ENCODE peak calls at places on chromosomes 2 and 18, in six cellular contexts. C is mammary epithelial cell; N is transverse colon; O is GM23338; E is CD8-positive, alpha-beta T cell; K is upper lobe of right lung. R is an unnamed sample.

GRCh38 chr18:48356151-48356745 is 52.9 kb downstream of the ZBTB7C start:
- DNase-seq in E (no peak), K (no peak), N (no peak), C (no peak), O (no peak), R (no peak)

GRCh38 chr2:236744316-236745105 is 174.9 kb downstream of the ACKR3 start:
- DNase-seq in K (no peak), O (no peak), E (no peak), C (peak), N (no peak), R (no peak)

GRCh38 chr2:216777637-216778273 is 82.1 kb downstream of the TNP1 start:
- DNase-seq in N (no peak), K (no peak), O (peak), E (no peak), C (peak), R (no peak)

GRCh38 chr2:120204945-120205670 is 18.1 kb downstream of the TMEM185B start:
- DNase-seq in C (no peak), K (no peak), O (no peak), E (no peak), N (no peak), R (no peak)

GRCh38 chr2:136058262-136058661 is 59.7 kb downstream of the CXCR4 start:
- DNase-seq in E (no peak), K (no peak), N (no peak), O (peak), C (no peak), R (no peak)

GRCh38 chr2:52676056-52676455 is 1091.5 kb upstream of the CHAC2 start:
- DNase-seq in E (no peak), N (no peak), K (no peak), C (no peak), O (no peak), R (no peak)

GRCh38 chr2:200744252-200744651 is 67.5 kb upstream of the BZW1 start:
- DNase-seq in E (no peak), N (no peak), O (no peak), C (no peak), K (no peak), R (no peak)

GRCh38 chr2:144914113-144914512 is 394.2 kb upstream of the ZEB2 start:
- DNase-seq in O (no peak), C (no peak), K (no peak), N (no peak), E (no peak), R (no peak)

GRCh38 chr18:68679531-68679930 is 35.4 kb downstream of the TMX3 start:
- DNase-seq in O (no peak), K (no peak), E (no peak), C (no peak), N (no peak), R (no peak)

GRCh38 chr2:201984800-201985525 is 48.7 kb upstream of the FZD7 start:
- DNase-seq in N (peak), O (peak), K (no peak), E (no peak), C (peak), R (peak)

GRCh38 chr2:63841254-63842022 is at the start of gene UGP2:
- DNase-seq in C (peak), E (peak), O (peak), K (peak), N (peak), R (peak)

GRCh38 chr2:238397381-238397780 is 29.3 kb upstream of the ASB1 start:
- DNase-seq in O (no peak), C (no peak), N (no peak), K (no peak), E (no peak), R (no peak)

GRCh38 chr18:74791501-74792188 is 194.0 kb downstream of the ZNF407 start:
- DNase-seq in C (no peak), E (no peak), O (no peak), N (no peak), K (no peak), R (no peak)

GRCh38 chr2:104965900-104966299 is 72.0 kb upstream of the MRPS9 start:
- DNase-seq in N (no peak), C (no peak), K (no peak), E (no peak), O (peak), R (no peak)

GRCh38 chr2:20350105-20350712 is 435 bp downstream of the PUM2 start:
- DNase-seq in E (peak), K (peak), O (peak), C (peak), N (peak), R (peak)

GRCh38 chr2:69572640-69573039 is 70.9 kb downstream of the AAK1 start:
- DNase-seq in N (no peak), C (peak), E (no peak), O (no peak), K (peak), R (no peak)

GRCh38 chr2:43041167-43041566 is 185.2 kb downstream of the ZFP36L2 start:
- DNase-seq in N (no peak), K (peak), C (no peak), O (no peak), E (no peak), R (no peak)

GRCh38 chr2:217011576-217011975 is 151.7 kb upstream of the TNP1 start:
- DNase-seq in E (no peak), O (no peak), N (no peak), C (no peak), K (no peak), R (no peak)

GRCh38 chr2:162885281-162886070 is 46.9 kb upstream of the KCNH7 start:
- DNase-seq in N (no peak), C (no peak), K (no peak), O (no peak), E (no peak), R (no peak)

GRCh38 chr2:241091734-241092445 is 10.2 kb downstream of the MTERF4 start:
- DNase-seq in O (no peak), C (no peak), K (no peak), N (no peak), E (no peak), R (no peak)

GRCh38 chr2:160109939-160110673 is 47.7 kb upstream of the PLA2R1 start:
- DNase-seq in C (peak), E (peak), N (peak), O (peak), K (no peak), R (peak)

GRCh38 chr2:67526283-67526682 is 129.2 kb downstream of the ETAA1 start:
- DNase-seq in K (no peak), O (no peak), C (peak), N (no peak), E (no peak), R (no peak)

GRCh38 chr2:150167711-150168110 is 319.8 kb downstream of the RND3 start:
- DNase-seq in E (no peak), C (peak), O (no peak), N (no peak), K (no peak), R (no peak)

GRCh38 chr2:172048195-172048995 is 36.9 kb upstream of the DLX1 start:
- DNase-seq in K (no peak), E (no peak), C (no peak), O (no peak), N (no peak), R (no peak)
- H3K27ac ChIP-seq in K (no peak), E (no peak), C (no peak), O (peak), N (no peak), R (no peak)

GRCh38 chr18:58336605-58337004 is 292.3 kb downstream of the ALPK2 start:
- DNase-seq in E (no peak), K (no peak), N (no peak), O (no peak), C (no peak), R (no peak)

GRCh38 chr18:58338141-58338540 is 290.8 kb downstream of the ALPK2 start:
- DNase-seq in K (no peak), E (no peak), C (no peak), O (no peak), N (no peak), R (no peak)

GRCh38 chr18:58337688-58338087 is 291.2 kb downstream of the ALPK2 start:
- DNase-seq in K (no peak), N (no peak), E (no peak), O (no peak), C (no peak), R (peak)

GRCh38 chr18:58337285-58337684 is 291.6 kb downstream of the ALPK2 start:
- DNase-seq in K (no peak), N (no peak), C (no peak), E (no peak), O (no peak), R (no peak)

DNA sequence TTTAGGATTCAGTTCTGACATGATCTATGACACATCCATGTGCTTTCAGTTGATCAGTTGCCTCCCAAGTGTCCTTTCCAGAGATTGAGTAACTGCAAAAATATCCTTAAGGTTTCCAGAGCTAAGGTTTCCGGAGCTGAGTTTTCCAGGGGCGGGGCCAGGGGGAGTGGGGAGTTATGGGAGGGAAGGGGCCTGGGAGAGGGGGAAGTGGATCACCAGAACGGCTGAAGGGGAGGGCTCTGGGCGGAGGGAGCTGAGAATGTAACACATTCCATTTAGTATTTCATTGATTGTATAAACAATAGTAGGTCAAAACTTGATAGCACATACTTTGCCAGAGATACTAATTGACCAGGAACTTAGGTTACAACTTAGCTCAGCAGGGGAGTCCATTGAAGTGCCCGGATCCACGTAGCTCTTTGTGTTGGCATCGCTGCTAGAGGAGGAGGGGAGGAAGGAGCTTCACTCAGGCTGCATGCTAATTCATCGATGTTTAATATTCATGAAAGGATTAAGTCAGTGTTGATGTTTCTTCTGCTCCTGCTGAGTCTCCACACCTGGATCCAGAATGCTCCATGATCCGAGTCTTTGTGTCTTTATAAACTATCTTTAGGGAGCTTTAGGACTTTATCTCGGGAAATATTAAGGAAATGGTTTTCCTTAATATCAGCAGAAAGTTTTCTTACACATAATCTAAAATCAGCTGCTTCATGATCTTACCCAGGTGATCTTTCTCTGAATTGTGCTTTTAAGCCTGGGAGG is 289.7 kb downstream of the ALPK2 start:
- DNase-seq in C (no peak), O (peak), K (no peak), E (no peak), N (no peak), R (no peak)
- H3K27ac ChIP-seq in C (no peak), O (peak), K (no peak), E (no peak), N (no peak), R (no peak)

GRCh38 chr2:84459944-84460429 is 907 bp upstream of the SUCLG1 start:
- DNase-seq in N (no peak), K (no peak), E (no peak), O (peak), C (no peak), R (no peak)
- H3K27ac ChIP-seq in N (peak), K (no peak), E (no peak), O (no peak), C (peak), R (peak)

DNA sequence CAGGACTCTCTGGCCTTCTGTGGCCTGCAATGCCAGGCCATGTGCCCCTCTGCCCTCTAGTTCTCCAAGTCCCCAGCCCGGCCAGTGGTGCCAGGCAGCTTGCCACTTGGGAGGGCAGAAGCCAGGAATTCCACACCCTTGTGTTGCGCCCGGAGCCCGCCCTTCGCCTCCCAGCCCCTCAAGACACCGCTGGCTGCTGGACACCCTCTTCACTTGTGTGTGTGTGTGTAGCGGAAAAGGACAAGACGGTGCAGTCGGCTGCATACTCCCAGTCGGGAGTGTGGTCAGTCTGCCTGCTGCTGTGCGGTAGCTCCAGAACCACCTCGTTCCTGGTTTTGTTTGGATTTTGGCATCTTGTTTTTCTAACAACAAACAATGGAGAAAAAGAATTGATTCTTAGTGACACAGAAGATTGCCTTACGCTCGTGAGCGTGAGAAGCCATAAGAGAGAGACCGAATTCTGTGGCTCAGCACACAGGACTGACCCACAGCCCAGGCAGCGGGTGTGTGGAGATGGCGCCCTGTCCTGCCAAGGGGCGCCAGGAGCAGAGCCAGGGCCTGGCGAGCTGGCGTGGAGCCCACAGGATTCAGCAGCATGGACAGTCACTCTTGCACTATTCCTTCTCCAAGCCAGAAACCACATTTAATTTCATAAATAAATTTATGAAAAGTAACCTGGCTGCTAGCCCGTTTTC is 46.5 kb downstream of the FAM168B start:
- DNase-seq in C (no peak), N (no peak), E (no peak), O (no peak), K (no peak), R (no peak)
- H3K27ac ChIP-seq in C (no peak), N (no peak), E (no peak), O (no peak), K (no peak), R (no peak)

DNA sequence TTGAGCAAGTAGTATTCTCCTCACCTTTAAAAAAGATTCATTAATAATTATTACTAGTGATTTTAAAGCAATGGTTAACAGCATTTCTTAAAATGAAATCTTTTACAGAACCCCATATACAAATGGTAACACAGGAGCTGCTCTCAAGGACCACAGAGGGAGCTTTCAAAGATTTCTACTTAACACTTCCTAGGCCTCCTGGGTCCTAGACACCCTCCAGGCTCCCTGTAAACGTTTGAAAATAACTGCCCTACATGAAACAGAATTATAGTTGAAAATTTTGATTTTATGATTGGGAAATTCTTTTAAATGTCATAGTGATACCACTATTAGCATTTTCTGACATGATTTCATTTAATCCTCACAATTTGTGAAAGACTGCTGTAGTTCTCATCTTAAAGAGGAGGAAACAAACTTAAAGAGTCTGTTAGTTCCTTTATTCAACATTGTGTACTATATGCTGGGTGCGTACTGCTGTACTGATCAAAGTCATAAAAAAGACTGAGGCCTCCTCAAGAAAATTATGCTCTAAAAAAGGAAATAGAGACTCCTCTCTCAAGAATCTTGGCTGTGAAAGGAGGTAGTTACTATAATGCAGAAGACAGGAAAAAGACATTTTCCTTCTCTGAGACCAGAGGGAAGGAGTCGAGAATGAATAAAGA is 10.6 kb downstream of the CUL3 start:
- DNase-seq in K (no peak), E (no peak), C (no peak), N (no peak), O (peak), R (no peak)
- H3K27ac ChIP-seq in K (no peak), E (no peak), C (no peak), N (peak), O (no peak), R (peak)

GRCh38 chr2:76861708-76862107 is 660.5 kb downstream of the LRRTM4 start:
- DNase-seq in O (no peak), N (no peak), K (no peak), E (no peak), C (no peak), R (no peak)

GRCh38 chr2:76867854-76868253 is 654.3 kb downstream of the LRRTM4 start:
- DNase-seq in E (no peak), K (no peak), O (no peak), C (peak), N (no peak), R (no peak)

GRCh38 chr2:76866464-76866863 is 655.7 kb downstream of the LRRTM4 start:
- DNase-seq in K (no peak), N (no peak), C (no peak), E (no peak), O (no peak), R (no peak)

DNA sequence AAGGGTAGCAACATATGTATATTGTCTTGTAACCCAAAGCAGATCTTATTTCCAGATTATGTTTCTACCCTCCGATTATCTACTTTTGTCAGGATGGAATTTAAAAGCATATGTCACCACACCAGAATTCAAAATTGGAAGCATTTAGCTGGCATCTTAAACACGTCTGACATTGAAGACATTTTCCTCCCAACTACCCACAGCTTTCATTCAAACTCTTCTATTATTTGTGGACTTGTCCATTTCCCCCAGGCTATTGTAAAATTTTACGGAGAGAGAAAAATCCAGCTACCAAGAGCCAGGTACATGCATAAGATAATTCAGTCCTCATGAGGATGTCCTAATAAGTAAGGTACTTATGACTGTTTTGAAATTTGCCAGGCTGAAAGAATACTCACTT is 659.3 kb downstream of the LRRTM4 start:
- DNase-seq in E (no peak), C (no peak), O (no peak), K (no peak), N (no peak), R (no peak)
- H3K27ac ChIP-seq in E (no peak), C (no peak), O (no peak), K (no peak), N (no peak), R (no peak)

GRCh38 chr18:76968073-76968472 is 145.7 kb downstream of the ZNF236 start:
- DNase-seq in O (peak), N (no peak), E (no peak), C (no peak), K (no peak), R (no peak)
- H3K27ac ChIP-seq in O (peak), N (no peak), E (no peak), C (no peak), K (no peak), R (no peak)

DNA sequence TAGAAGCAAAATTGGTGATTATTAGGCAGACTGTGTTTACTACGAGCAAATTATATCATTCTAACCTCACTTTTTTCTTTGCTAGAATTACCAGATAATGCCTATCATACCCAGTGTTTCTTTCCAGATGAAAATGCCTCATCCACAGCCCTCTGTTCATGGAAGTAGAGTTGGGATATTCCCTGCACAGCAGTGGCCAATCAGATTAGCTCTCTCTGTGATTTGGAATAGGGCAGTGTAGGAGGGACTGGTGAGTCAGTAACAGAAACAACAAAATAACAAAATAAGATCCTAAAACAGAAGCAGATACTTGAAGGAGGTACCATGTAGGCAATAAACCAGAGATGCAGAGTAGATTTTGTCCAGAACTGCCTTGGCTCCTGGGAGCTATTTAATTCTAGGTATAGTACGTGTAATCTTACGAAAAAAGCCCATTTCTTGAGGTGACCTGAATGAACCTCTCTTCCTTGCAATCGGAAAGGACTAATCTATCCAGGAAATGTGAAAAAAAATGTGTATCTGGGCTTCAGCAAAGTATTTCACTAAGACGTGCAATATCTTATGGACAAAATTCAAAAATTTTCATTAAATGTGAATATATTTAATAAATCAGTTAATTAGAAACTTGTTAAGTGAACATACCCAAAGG is 18.4 kb upstream of the TMEM17 start:
- DNase-seq in E (no peak), K (no peak), C (no peak), O (no peak), N (no peak), R (no peak)
- H3K27ac ChIP-seq in E (no peak), K (no peak), C (no peak), O (no peak), N (no peak), R (no peak)

GRCh38 chr2:129299756-129300155 is 679.7 kb upstream of the RAB6C start:
- DNase-seq in K (no peak), O (no peak), N (no peak), E (no peak), C (no peak), R (no peak)

GRCh38 chr2:129300456-129300855 is 679.0 kb upstream of the RAB6C start:
- DNase-seq in E (no peak), C (no peak), N (no peak), K (no peak), O (no peak), R (no peak)

GRCh38 chr2:129302106-129302505 is 677.4 kb upstream of the RAB6C start:
- DNase-seq in E (no peak), N (no peak), O (no peak), C (no peak), K (no peak), R (no peak)

GRCh38 chr2:129301431-129301913 is 678.0 kb upstream of the RAB6C start:
- DNase-seq in N (no peak), C (no peak), K (no peak), E (no peak), O (no peak), R (no peak)

GRCh38 chr2:129302815-129303214 is 676.7 kb upstream of the RAB6C start:
- DNase-seq in E (no peak), O (no peak), K (no peak), C (no peak), N (no peak), R (no peak)
- H3K27ac ChIP-seq in E (no peak), O (no peak), K (no peak), C (no peak), N (no peak), R (no peak)

R was measured in colonic mucosa.